ENCODE peak calls at places on chromosomes 7 and 10, in six cellular contexts. W is stomach, N is NB4, K is adrenal gland, X is transverse colon, C is uterus. O is an unnamed sample.

GRCh38 chr10:130746311-130746710 is 565.2 kb downstream of the TCERG1L start:
- DNase-seq in X (no peak), N (no peak), K (no peak), C (no peak), W (peak), O (no peak)

GRCh38 chr10:100146398-100146797 is 39.4 kb downstream of the ERLIN1 start:
- DNase-seq in C (no peak), X (no peak), N (no peak), K (no peak), W (no peak), O (no peak)

GRCh38 chr10:97648557-97649404 is 8.3 kb downstream of the PI4K2A start:
- DNase-seq in K (peak), W (no peak), N (peak), X (no peak), C (no peak), O (no peak)

GRCh38 chr7:6256709-6257535 is 15.5 kb downstream of the CYTH3 start:
- DNase-seq in X (peak), W (no peak), N (peak), C (no peak), K (no peak), O (no peak)

GRCh38 chr10:79453392-79453791 is 8.0 kb upstream of the ZCCHC24 start:
- DNase-seq in X (no peak), W (no peak), N (no peak), K (no peak), C (no peak), O (no peak)

GRCh38 chr7:12436896-12437535 is 33.4 kb upstream of the VWDE start:
- DNase-seq in X (no peak), K (no peak), C (no peak), N (peak), W (no peak), O (no peak)

GRCh38 chr7:68015098-68015497 is 1018.5 kb downstream of the TYW1 start:
- DNase-seq in K (no peak), C (no peak), W (no peak), X (no peak), N (no peak), O (peak)

GRCh38 chr10:110153396-110153795 is 54.0 kb upstream of the MXI1 start:
- DNase-seq in C (no peak), X (no peak), W (no peak), K (no peak), N (no peak), O (peak)

GRCh38 chr10:33955676-33956075 is 621.2 kb upstream of the NRP1 start:
- DNase-seq in X (no peak), W (no peak), C (no peak), N (no peak), K (no peak), O (no peak)

GRCh38 chr7:145016068-145016467 is 180.2 kb upstream of the TPK1 start:
- DNase-seq in N (peak), X (no peak), K (no peak), W (no peak), C (no peak), O (no peak)

GRCh38 chr7:30266686-30267085 is 17.7 kb upstream of the ZNRF2 start:
- DNase-seq in N (no peak), X (no peak), C (no peak), W (no peak), K (no peak), O (no peak)

GRCh38 chr7:108581655-108582491 is 12.2 kb downstream of the DNAJB9 start:
- DNase-seq in N (no peak), X (no peak), W (no peak), K (no peak), C (no peak), O (no peak)

GRCh38 chr7:30472771-30473392 is 5.7 kb downstream of the NOD1 start:
- DNase-seq in N (no peak), W (no peak), C (no peak), K (no peak), X (no peak), O (peak)

GRCh38 chr7:51209426-51209825 is 107.2 kb downstream of the COBL start:
- DNase-seq in K (no peak), N (no peak), C (no peak), W (no peak), X (no peak), O (no peak)

GRCh38 chr10:88792656-88793055 is 9.9 kb upstream of the LIPM start:
- DNase-seq in W (no peak), N (peak), C (no peak), X (peak), K (no peak), O (no peak)

GRCh38 chr10:132685921-132686680 is 99.8 kb downstream of the NKX6-2 start:
- DNase-seq in C (no peak), K (no peak), N (no peak), W (no peak), X (no peak), O (peak)

GRCh38 chr7:13920053-13920697 is 69.3 kb downstream of the ETV1 start:
- DNase-seq in X (peak), W (no peak), C (no peak), N (no peak), K (peak), O (no peak)

GRCh38 chr10:120098242-120098930 is 205.9 kb downstream of the SEC23IP start:
- DNase-seq in X (no peak), K (no peak), N (no peak), W (no peak), C (no peak), O (no peak)

GRCh38 chr7:37901890-37902524 is 14.6 kb downstream of the SFRP4 start:
- DNase-seq in C (no peak), N (no peak), X (no peak), W (no peak), K (no peak), O (no peak)

GRCh38 chr10:113399051-113399450 is 153.8 kb upstream of the HABP2 start:
- DNase-seq in W (no peak), K (no peak), X (no peak), C (no peak), N (no peak), O (no peak)

GRCh38 chr10:78301891-78302738 is 268.5 kb downstream of the RPS24 start:
- DNase-seq in C (peak), X (no peak), N (peak), W (no peak), K (no peak), O (no peak)

DNA sequence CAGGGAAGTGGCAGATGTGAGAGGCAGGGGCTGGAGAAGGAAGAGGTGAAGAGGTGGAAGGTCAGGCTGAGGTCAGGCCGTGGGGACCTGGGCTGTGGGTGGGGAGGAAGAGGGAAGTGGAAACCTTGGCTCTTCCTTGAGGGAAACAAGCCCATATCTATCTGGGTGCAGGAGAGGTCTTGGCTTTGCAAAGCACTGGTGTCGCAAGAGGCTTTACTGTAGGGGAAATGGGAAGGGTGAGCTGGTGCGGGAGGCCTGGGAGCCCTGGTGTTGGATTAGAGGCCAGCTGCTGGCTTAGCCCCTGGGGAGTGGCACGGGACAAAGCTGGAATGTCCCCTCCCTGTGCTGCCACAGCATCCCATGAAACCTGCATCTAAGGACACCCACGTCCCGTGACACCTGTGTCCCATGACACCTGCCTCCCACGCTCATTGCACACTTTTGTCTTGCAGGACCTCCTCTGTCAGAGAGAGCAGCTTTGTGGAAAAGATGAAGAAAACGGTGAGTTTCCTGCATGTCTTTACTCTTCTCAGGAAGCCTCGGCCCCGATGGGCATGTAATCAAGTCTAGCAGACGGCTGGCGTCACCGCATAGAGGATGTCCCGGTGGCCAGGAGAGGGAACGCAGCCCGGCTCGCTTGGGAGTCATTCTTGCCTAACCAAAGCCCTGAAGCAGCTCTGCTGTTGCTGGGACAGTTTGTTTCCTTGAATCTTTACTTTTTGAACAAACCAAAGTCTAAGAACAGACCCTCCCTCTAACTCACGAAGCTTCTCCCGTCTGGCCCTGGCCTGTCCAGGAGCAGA is 22.2 kb downstream of the TMEM120A start:
- DNase-seq in N (peak), X (no peak), K (no peak), W (no peak), C (no peak), O (no peak)
- TF ChIP-seq CTCF in N (peak), X (no peak), K (peak), W (no peak), C (no peak), O (no peak)

DNA sequence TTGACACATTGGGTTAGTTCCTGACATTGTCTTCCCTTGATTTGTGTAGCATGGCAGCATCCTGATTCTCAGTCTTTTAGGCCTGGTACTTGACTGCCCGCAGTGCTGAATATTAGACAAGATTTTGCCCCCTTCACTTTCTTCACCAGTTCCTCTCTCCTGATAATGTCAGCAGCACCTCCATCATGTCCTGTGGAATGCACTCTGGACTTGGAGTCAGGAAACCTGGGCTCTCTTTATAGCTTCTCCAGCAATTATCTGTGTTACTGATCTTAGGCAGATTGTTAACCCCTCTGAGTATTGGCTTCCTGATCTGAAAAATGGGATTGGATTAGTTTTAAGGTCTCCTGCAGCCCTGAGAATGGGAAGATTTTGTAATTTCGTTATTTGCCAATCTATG is 19.0 kb downstream of the HBP1 start:
- DNase-seq in N (no peak), C (no peak), W (no peak), K (no peak), X (no peak), O (no peak)
- TF ChIP-seq POLR2A in N (no peak), C (no peak), W (no peak), K (no peak), X (no peak), O (no peak)

GRCh38 chr10:4678951-4679671 is 146.9 kb upstream of the AKR1E2 start:
- DNase-seq in C (no peak), N (no peak), X (peak), K (no peak), W (no peak), O (no peak)
- H3K4me3 ChIP-seq in C (no peak), N (no peak), X (no peak), K (no peak), W (no peak), O (no peak)

GRCh38 chr10:8075282-8076260 is 21.1 kb downstream of the GATA3 start:
- DNase-seq in X (no peak), C (no peak), W (no peak), K (no peak), N (no peak), O (no peak)
- TF ChIP-seq CTCF in X (no peak), C (no peak), W (no peak), K (no peak), N (no peak), O (no peak)

DNA sequence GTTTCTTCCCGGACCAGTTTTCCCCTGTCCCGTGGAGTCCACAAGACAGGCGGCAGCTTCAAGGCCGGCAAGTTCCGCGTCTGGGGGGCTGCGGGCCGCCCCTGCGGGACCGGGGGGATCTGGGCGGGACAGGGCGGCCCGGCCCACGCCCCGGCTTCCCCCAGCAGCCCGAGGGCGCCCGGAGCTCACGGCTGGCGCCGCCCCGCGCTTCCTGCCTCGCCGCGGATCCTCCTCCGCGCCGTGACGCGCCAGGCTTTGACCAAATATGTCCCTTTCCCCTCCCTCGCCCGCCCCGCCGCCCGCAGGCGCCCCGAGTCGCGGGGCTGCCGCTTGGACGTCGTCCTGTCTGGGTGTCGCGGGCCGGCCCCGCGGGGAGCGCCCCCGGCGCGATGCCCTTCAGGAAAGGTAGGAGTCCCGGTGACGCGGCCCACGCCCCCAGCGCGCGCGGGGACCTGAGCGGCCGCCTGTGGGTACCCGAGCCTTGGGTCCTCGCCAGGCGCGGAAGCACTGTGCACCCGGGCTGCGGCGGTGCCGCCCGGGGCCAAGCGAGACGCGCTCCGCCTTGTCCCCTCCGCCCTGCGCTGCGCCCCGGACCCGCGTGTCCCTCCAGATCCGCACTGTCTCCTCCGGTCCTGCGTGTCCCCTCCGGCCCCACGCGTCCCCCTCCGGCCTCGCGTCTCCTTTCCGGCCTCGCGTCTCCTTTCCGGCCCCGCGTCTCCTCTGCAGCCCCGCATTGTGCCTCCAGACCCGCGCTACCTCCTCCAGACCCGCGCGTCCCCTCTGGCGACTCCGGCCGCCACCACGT is 56.0 kb downstream of the RBM17 start:
- DNase-seq in C (peak), X (peak), K (peak), W (peak), N (peak), O (peak)
- TF ChIP-seq POLR2A in C (peak), X (peak), K (peak), W (no peak), N (peak), O (no peak)

GRCh38 chr10:62691331-62691730 is 113.2 kb upstream of the ADO start:
- DNase-seq in N (peak), K (no peak), C (no peak), W (no peak), X (no peak), O (no peak)
- H3K4me3 ChIP-seq in N (no peak), K (no peak), C (no peak), W (no peak), X (no peak), O (no peak)

DNA sequence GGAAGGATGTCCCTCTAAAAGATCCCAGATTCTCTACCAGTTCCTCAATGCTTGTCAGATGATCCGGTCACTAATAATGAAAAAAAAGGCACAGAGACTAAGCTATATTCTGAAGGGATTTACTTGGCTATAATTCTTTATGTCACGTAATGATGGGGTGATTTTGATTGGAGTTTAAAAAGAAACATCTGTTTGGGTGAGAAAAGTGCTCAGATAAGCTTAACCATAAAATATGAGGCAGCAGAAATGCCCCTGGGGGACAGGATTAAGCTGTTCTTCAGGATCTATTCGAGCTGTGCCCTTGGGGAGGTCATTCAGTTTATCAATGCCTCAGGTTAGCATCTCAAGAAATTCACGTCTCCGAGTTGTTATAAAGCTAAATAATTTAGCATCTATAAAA is 229.8 kb upstream of the PITRM1 start:
- DNase-seq in W (no peak), N (no peak), C (no peak), X (no peak), K (no peak), O (no peak)
- TF ChIP-seq CTCF in W (no peak), N (no peak), C (no peak), X (no peak), K (no peak), O (no peak)

GRCh38 chr10:103799341-103799740 is 56.0 kb downstream of the SH3PXD2A start:
- DNase-seq in C (no peak), N (no peak), K (no peak), W (no peak), X (no peak), O (no peak)
- TF ChIP-seq POLR2A in C (no peak), N (no peak), K (no peak), W (no peak), X (no peak), O (no peak)